ENCODE peak calls at places on chromosomes 1 and 21, in eight cellular contexts. Y, J, P, W, H, K, L and G are unnamed samples.

GRCh38 chr1:145961109-145961424 is 3.2 kb upstream of the LIX1L start:
- DNase-seq in Y (no peak), L (no peak), H (no peak), P (no peak), K (no peak), W (no peak), J (no peak), G (no peak)

GRCh38 chr1:46757256-46757955 is 38.5 kb upstream of the EFCAB14 start:
- DNase-seq in Y (no peak), P (no peak), L (no peak), W (peak), H (no peak), J (peak), K (peak), G (no peak)

GRCh38 chr1:241808265-241808664 is 39.7 kb upstream of the EXO1 start:
- DNase-seq in Y (no peak), W (no peak), K (no peak), H (no peak), P (no peak), J (no peak), L (no peak), G (no peak)

GRCh38 chr1:23673086-23673813 is 18.4 kb upstream of the RPL11 start:
- DNase-seq in W (peak), J (no peak), H (peak), K (no peak), P (no peak), Y (peak), L (peak), G (no peak)

GRCh38 chr1:11059990-11060948 is at the start of gene SRM:
- DNase-seq in W (peak), K (peak), H (peak), L (peak), J (peak), Y (peak), P (peak), G (peak)

GRCh38 chr1:98817830-98818229 is 156.3 kb downstream of the SNX7 start:
- DNase-seq in Y (no peak), K (peak), H (no peak), P (no peak), L (no peak), W (no peak), J (no peak), G (no peak)

GRCh38 chr1:222970040-222970439 is 155.2 kb downstream of the DISP1 start:
- DNase-seq in K (no peak), W (no peak), J (no peak), H (no peak), Y (no peak), L (no peak), P (no peak), G (no peak)

GRCh38 chr1:179924268-179924667 is 30.3 kb upstream of the CEP350 start:
- DNase-seq in H (no peak), K (no peak), J (no peak), L (no peak), P (no peak), Y (no peak), W (no peak), G (no peak)

GRCh38 chr1:205616563-205617293 is 15.1 kb downstream of the ELK4 start:
- DNase-seq in H (no peak), Y (no peak), W (no peak), J (no peak), L (no peak), P (no peak), K (no peak), G (no peak)

GRCh38 chr1:36321119-36321951 is 2.1 kb downstream of the EVA1B start:
- DNase-seq in Y (peak), L (no peak), J (no peak), K (peak), H (peak), W (peak), P (no peak), G (no peak)

GRCh38 chr1:201774224-201774982 is 54.6 kb upstream of the IPO9 start:
- DNase-seq in J (no peak), K (no peak), H (peak), P (no peak), W (peak), L (no peak), Y (no peak), G (no peak)

GRCh38 chr1:34621916-34622315 is 132.9 kb upstream of the GJB5 start:
- DNase-seq in Y (no peak), L (no peak), H (no peak), W (no peak), P (no peak), J (no peak), K (no peak), G (no peak)

GRCh38 chr1:89044970-89045695 is 19.9 kb downstream of the GBP1 start:
- DNase-seq in J (no peak), Y (no peak), H (no peak), P (no peak), W (no peak), K (no peak), L (no peak), G (no peak)

GRCh38 chr1:203078478-203078877 is 7.3 kb downstream of the MYOG start:
- DNase-seq in H (no peak), P (no peak), K (no peak), L (no peak), J (no peak), Y (no peak), W (no peak), G (no peak)

GRCh38 chr1:246111570-246111969 is 395.5 kb downstream of the SMYD3 start:
- DNase-seq in Y (no peak), L (peak), J (no peak), K (no peak), P (no peak), W (no peak), H (no peak), G (no peak)

GRCh38 chr1:226185153-226186036 is 1.1 kb downstream of the ACBD3 start:
- DNase-seq in L (no peak), W (peak), Y (peak), K (no peak), H (peak), J (no peak), P (no peak), G (no peak)

GRCh38 chr1:51728611-51729155 is 111.8 kb downstream of the OSBPL9 start:
- DNase-seq in J (no peak), H (no peak), P (no peak), W (no peak), L (no peak), Y (no peak), K (no peak), G (no peak)

GRCh38 chr1:3790952-3791351 is 5.3 kb downstream of the LRRC47 start:
- DNase-seq in P (no peak), L (no peak), J (no peak), H (no peak), Y (no peak), W (no peak), K (peak), G (no peak)

GRCh38 chr1:170567214-170567613 is 35.2 kb downstream of the GORAB start:
- DNase-seq in H (no peak), L (no peak), Y (no peak), W (no peak), J (no peak), K (no peak), P (no peak), G (no peak)

GRCh38 chr1:41109316-41110263 is 88.1 kb upstream of the SLFNL1 start:
- DNase-seq in P (no peak), L (no peak), K (no peak), W (peak), H (peak), Y (peak), J (no peak), G (no peak)

GRCh38 chr1:151989131-151989868 is 4.4 kb downstream of the S100A10 start:
- DNase-seq in W (peak), K (peak), J (no peak), L (peak), P (no peak), H (peak), Y (peak), G (no peak)

GRCh38 chr1:61428146-61428545 is 296.8 kb downstream of the TM2D1 start:
- DNase-seq in W (peak), K (no peak), P (no peak), L (no peak), J (no peak), Y (no peak), H (no peak), G (no peak)

GRCh38 chr21:16116798-16117197 is 387.0 kb downstream of the USP25 start:
- DNase-seq in Y (no peak), H (peak), J (no peak), P (no peak), L (no peak), K (no peak), W (peak), G (no peak)

GRCh38 chr1:245016700-245017099 is 138.1 kb upstream of the KIF26B start:
- DNase-seq in P (no peak), H (no peak), W (no peak), Y (no peak), J (no peak), L (no peak), K (no peak), G (no peak)

GRCh38 chr1:56551691-56552090 is 27.7 kb downstream of the PLPP3 start:
- DNase-seq in Y (no peak), J (peak), W (no peak), K (no peak), P (no peak), H (peak), L (no peak), G (no peak)

GRCh38 chr1:185894806-185895205 is 160.6 kb downstream of the HMCN1 start:
- DNase-seq in L (no peak), P (no peak), Y (no peak), J (no peak), K (no peak), H (peak), W (peak), G (no peak)

GRCh38 chr1:181107711-181108110 is 19.2 kb downstream of the IER5 start:
- DNase-seq in Y (no peak), W (no peak), J (no peak), L (no peak), H (no peak), K (no peak), P (no peak), G (no peak)